ENCODE peak calls at places on chromosome 19, in nine cellular contexts. O is GM12865, G is kidney epithelial cell, W is HCT116, B is heart left ventricle, V is fibroblast of lung, X is fibroblast of pulmonary artery, M is brain microvascular endothelial cell, N is AG09309. E is an unnamed sample.

GRCh38 chr19:13978306-13978705 is 26.0 kb downstream of the DCAF15 start:
- DNase-seq in B (peak; percentile 87), N (no peak), M (no peak), G (no peak), V (no peak), X (peak; percentile 43), O (no peak), W (no peak), E (no peak)

GRCh38 chr19:33071887-33072286 is 7.2 kb upstream of the RHPN2 start:
- DNase-seq in X (no peak), W (no peak), M (peak; percentile 14), B (no peak), V (peak; percentile 54), N (no peak), O (no peak), G (no peak), E (no peak)

GRCh38 chr19:47284324-47284899 is 9.7 kb downstream of the INAFM1 start:
- DNase-seq in W (no peak), X (peak; percentile 81), B (no peak), G (no peak), M (peak; percentile 61), N (no peak), O (peak; percentile 77), V (peak; percentile 41), E (no peak)

GRCh38 chr19:3298853-3299449 is 67.4 kb upstream of the NFIC start:
- DNase-seq in M (no peak), W (no peak), V (no peak), B (no peak), O (no peak), N (no peak), X (no peak), G (no peak), E (no peak)

GRCh38 chr19:35055715-35056179 is 14.2 kb downstream of the HPN start:
- DNase-seq in G (no peak), O (peak; percentile 26), M (no peak), N (no peak), X (no peak), W (no peak), V (no peak), B (no peak), E (no peak)

GRCh38 chr19:1503089-1503924 is 9.5 kb downstream of the ADAMTSL5 start:
- DNase-seq in G (no peak), B (no peak), W (no peak), V (no peak), X (peak; percentile 31), O (peak; percentile 53), M (peak; percentile 14), N (no peak), E (no peak)

GRCh38 chr19:47663435-47663910 is 49.7 kb upstream of the EHD2 start:
- DNase-seq in G (peak; percentile 69), W (no peak), B (no peak), V (peak; percentile 98), X (peak; percentile 90), O (no peak), M (peak; percentile 86), N (peak; percentile 95), E (peak; percentile 94)

GRCh38 chr19:5011476-5012238 is 42.7 kb downstream of the KDM4B start:
- DNase-seq in M (no peak), W (no peak), X (no peak), G (no peak), B (no peak), N (no peak), O (no peak), V (no peak), E (no peak)

GRCh38 chr19:18433039-18433691 is 4.8 kb downstream of the ISYNA1 start:
- DNase-seq in V (no peak), N (no peak), X (no peak), G (no peak), M (no peak), W (no peak), O (peak; percentile 86), B (no peak), E (no peak)

GRCh38 chr19:37313335-37313627 is 57.6 kb upstream of the ZNF527 start:
- DNase-seq in O (no peak), M (no peak), G (no peak), N (no peak), B (no peak), W (no peak), V (no peak), X (no peak), E (no peak)

GRCh38 chr19:14073232-14073924 is 792 bp downstream of the MISP3 start:
- DNase-seq in W (no peak), V (peak; percentile 83), X (peak; percentile 82), M (peak; percentile 59), N (peak; percentile 31), O (peak; percentile 89), B (peak; percentile 77), G (no peak), E (no peak)

GRCh38 chr19:44557933-44558332 is 28.5 kb upstream of the CEACAM20 start:
- DNase-seq in N (no peak), B (no peak), W (no peak), M (no peak), G (no peak), V (no peak), O (no peak), X (no peak), E (no peak)

GRCh38 chr19:55253842-55254624 is 4.8 kb downstream of the PPP6R1 start:
- DNase-seq in B (no peak), M (no peak), O (peak; percentile 90), X (no peak), N (no peak), W (no peak), V (no peak), G (no peak), E (no peak)

GRCh38 chr19:20235156-20235555 is 68.1 kb downstream of the ZNF486 start:
- DNase-seq in B (no peak), O (no peak), G (no peak), N (no peak), M (no peak), W (no peak), X (no peak), V (no peak), E (no peak)

GRCh38 chr19:11244846-11245589 is 5.6 kb downstream of the ANGPTL8 start:
- DNase-seq in G (no peak), N (no peak), W (no peak), V (no peak), M (no peak), X (no peak), B (no peak), O (no peak), E (no peak)
- TF ChIP-seq CTCF in G (no peak), N (no peak), W (no peak), V (no peak), M (no peak), X (no peak), B (no peak), O (no peak), E (no peak)

GRCh38 chr19:45972081-45972943 is 1.4 kb downstream of the NOVA2 start:
- DNase-seq in O (no peak), X (no peak), W (no peak), B (peak; percentile 48), G (no peak), M (no peak), N (no peak), V (peak; percentile 3), E (no peak)

GRCh38 chr19:45971260-45971902 is 2.3 kb downstream of the NOVA2 start:
- DNase-seq in V (no peak), X (no peak), N (no peak), W (no peak), M (no peak), B (peak; percentile 53), G (no peak), O (no peak), E (no peak)

GRCh38 chr19:45975296-45975695 is 1.6 kb upstream of the NOVA2 start:
- DNase-seq in N (no peak), M (no peak), V (no peak), G (no peak), O (no peak), W (no peak), B (no peak), X (no peak), E (no peak)

GRCh38 chr19:45973564-45974338 is at the start of gene NOVA2:
- DNase-seq in W (peak; percentile 69), X (peak; percentile 88), N (no peak), V (peak; percentile 81), G (no peak), M (peak; percentile 56), O (peak; percentile 64), B (peak; percentile 82), E (no peak)

GRCh38 chr19:45972944-45973525 is 630 bp downstream of the NOVA2 start:
- DNase-seq in N (no peak), W (no peak), O (no peak), M (no peak), G (no peak), B (no peak), X (no peak), V (no peak), E (no peak)
- H3K4me3 ChIP-seq in N (no peak overlapping the region), W (peak overlapping the region; percentile 22), O (no peak overlapping the region), M (no peak overlapping the region), G (no peak overlapping the region), B (peak overlapping the region; percentile 62), X (peak overlapping the region; percentile 52), V (no peak overlapping the region), E (no peak overlapping the region)

GRCh38 chr19:50315773-50316448 is 13.3 kb downstream of the KCNC3 start:
- DNase-seq in M (no peak), X (no peak), V (no peak), B (no peak), O (peak; percentile 58), N (no peak), G (no peak), W (no peak), E (no peak)
- TF ChIP-seq CTCF in M (no peak), X (no peak), V (no peak), B (no peak), O (peak; percentile 0), N (no peak), G (no peak), W (no peak), E (no peak)

GRCh38 chr19:48752511-48753365 is at the start of gene FUT1:
- DNase-seq in W (peak; percentile 89), G (no peak), X (no peak), N (no peak), B (peak; percentile 85), O (peak; percentile 40), M (no peak), V (peak; percentile 40), E (no peak)

GRCh38 chr19:48749571-48750198 is 2.8 kb downstream of the FUT1 start:
- DNase-seq in G (no peak), O (no peak), V (no peak), M (no peak), W (no peak), N (no peak), X (no peak), B (no peak), E (no peak)

GRCh38 chr19:48750771-48751504 is 1.5 kb downstream of the FUT1 start:
- DNase-seq in M (no peak), W (no peak), O (no peak), V (no peak), B (no peak), G (no peak), N (no peak), X (no peak), E (no peak)

GRCh38 chr19:48751835-48752510 is 468 bp downstream of the FUT1 start:
- DNase-seq in O (no peak), N (no peak), V (no peak), X (no peak), W (peak; percentile 18), M (no peak), G (no peak), B (no peak), E (no peak)

DNA sequence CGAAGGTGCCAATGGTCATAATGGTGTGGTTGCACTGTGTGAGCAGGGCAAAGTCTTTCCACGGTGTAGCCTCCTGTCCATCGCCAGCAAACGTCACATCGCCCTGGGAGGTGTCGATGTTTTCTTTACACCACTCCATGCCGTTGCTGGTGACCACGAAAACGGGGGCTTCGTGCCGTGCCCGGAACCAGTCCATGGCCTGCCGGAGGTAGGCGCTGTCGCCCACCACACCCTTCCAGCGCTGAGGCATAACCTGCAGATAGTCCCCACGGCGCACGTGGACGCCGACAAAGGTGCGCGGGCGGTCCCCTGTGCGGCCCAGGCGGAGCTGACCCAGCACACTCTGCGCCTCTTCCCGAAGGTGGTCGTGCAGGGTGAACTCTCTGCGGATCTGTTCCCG is 2.1 kb downstream of the FUT1 start:
- DNase-seq in O (no peak), B (no peak), M (no peak), W (no peak), N (no peak), V (no peak), X (no peak), G (no peak), E (no peak)
- H3K4me3 ChIP-seq in O (no peak overlapping the region), B (no peak overlapping the region), M (no peak overlapping the region), W (no peak overlapping the region), N (no peak overlapping the region), V (no peak overlapping the region), X (no peak overlapping the region), G (no peak overlapping the region), E (no peak overlapping the region)